ENCODE peak calls at places on chromosomes 13 and 19, in four cellular contexts. X, R, L and K are unnamed samples.

GRCh38 chr13:77448689-77449088 is 86.8 kb upstream of the SCEL start:
- DNase-seq in X (no peak), R (no peak), L (no peak), K (no peak)

GRCh38 chr19:5804516-5805464 is at the start of gene NRTN:
- DNase-seq in X (no peak), R (no peak), L (peak), K (peak)

GRCh38 chr19:30602661-30603322 is 230.6 kb downstream of the ZNF536 start:
- DNase-seq in X (no peak), R (no peak), L (no peak), K (no peak)

GRCh38 chr13:114110091-114110829 is 22.2 kb downstream of the RASA3 start:
- DNase-seq in X (no peak), R (no peak), L (no peak), K (peak)

GRCh38 chr19:13637664-13638063 is 126.7 kb upstream of the MRI1 start:
- DNase-seq in X (peak), R (no peak), L (no peak), K (no peak)

GRCh38 chr13:110334256-110334655 is 27.2 kb downstream of the COL4A2 start:
- DNase-seq in X (no peak), R (no peak), L (no peak), K (no peak)

GRCh38 chr19:1634242-1634937 is 18.0 kb downstream of the TCF3 start:
- DNase-seq in X (no peak), R (no peak), L (no peak), K (no peak)

GRCh38 chr19:1853295-1854031 is 5.2 kb upstream of the REXO1 start:
- DNase-seq in X (peak), R (peak), L (peak), K (peak)

GRCh38 chr19:35793381-35794165 is 18.2 kb downstream of the ARHGAP33 start:
- DNase-seq in X (no peak), R (no peak), L (no peak), K (no peak)

GRCh38 chr13:78317030-78317429 is 286.3 kb downstream of the POU4F1 start:
- DNase-seq in X (no peak), R (no peak), L (no peak), K (peak)

GRCh38 chr19:6501740-6502648 is at the start of gene TUBB4A:
- DNase-seq in X (no peak), R (no peak), L (peak), K (peak)

GRCh38 chr13:30972888-30973377 is 40.5 kb downstream of the TEX26 start:
- DNase-seq in X (no peak), R (no peak), L (no peak), K (no peak)

GRCh38 chr19:55474269-55475265 is 1.9 kb upstream of the ZNF628 start:
- DNase-seq in X (no peak), R (no peak), L (no peak), K (no peak)

GRCh38 chr13:56864451-56864850 is 276.3 kb upstream of the PRR20A start:
- DNase-seq in X (no peak), R (no peak), L (no peak), K (no peak)

GRCh38 chr19:3509566-3509989 is 3.5 kb downstream of the FZR1 start:
- DNase-seq in X (no peak), R (no peak), L (no peak), K (no peak)

GRCh38 chr19:7833225-7834156 is 3.5 kb downstream of the EVI5L start:
- DNase-seq in X (peak), R (peak), L (peak), K (no peak)

GRCh38 chr19:45607071-45608029 is 5.3 kb upstream of the GPR4 start:
- DNase-seq in X (no peak), R (peak), L (peak), K (peak)

GRCh38 chr19:1243768-1244692 is 2.5 kb downstream of the ATP5F1D start:
- DNase-seq in X (no peak), R (peak), L (peak), K (peak)

GRCh38 chr13:46831588-46832194 is 34.7 kb upstream of the ESD start:
- DNase-seq in X (peak), R (peak), L (peak), K (peak)

GRCh38 chr19:58429745-58430144 is 10.2 kb downstream of the ZNF132 start:
- DNase-seq in X (no peak), R (no peak), L (no peak), K (no peak)

GRCh38 chr19:41327499-41328156 is 17.7 kb downstream of the CCDC97 start:
- DNase-seq in X (no peak), R (no peak), L (no peak), K (peak)

GRCh38 chr13:99992376-99992775 is 10.8 kb downstream of the ZIC2 start:
- DNase-seq in X (no peak), R (no peak), L (no peak), K (no peak)

GRCh38 chr13:91722267-91722884 is 324.0 kb downstream of the GPC5 start:
- DNase-seq in X (no peak), R (no peak), L (peak), K (peak)

GRCh38 chr19:5099822-5100221 is 130.9 kb downstream of the KDM4B start:
- DNase-seq in X (no peak), R (no peak), L (no peak), K (no peak)

GRCh38 chr19:38149597-38149996 is 74.4 kb downstream of the DPF1 start:
- DNase-seq in X (no peak), R (no peak), L (peak), K (no peak)

GRCh38 chr13:110323172-110323851 is 16.2 kb downstream of the COL4A2 start:
- DNase-seq in X (no peak), R (no peak), L (no peak), K (no peak)

GRCh38 chr13:23965346-23965745 is 68.0 kb upstream of the C1QTNF9B start:
- DNase-seq in X (no peak), R (no peak), L (no peak), K (no peak)

GRCh38 chr13:75968103-75968838 is 332.1 kb downstream of the LMO7 start:
- DNase-seq in X (no peak), R (no peak), L (no peak), K (no peak)

GRCh38 chr13:67353891-67354459 is 123.8 kb upstream of the PCDH9 start:
- DNase-seq in X (no peak), R (no peak), L (no peak), K (no peak)

GRCh38 chr13:36870050-36870692 is 49.9 kb downstream of the SMAD9 start:
- DNase-seq in X (no peak), R (peak), L (no peak), K (no peak)

GRCh38 chr19:50046649-50047503 is 21.1 kb downstream of the ZNF473 start:
- DNase-seq in X (peak), R (peak), L (peak), K (peak)

GRCh38 chr19:50044922-50045321 is 19.1 kb downstream of the ZNF473 start:
- DNase-seq in X (no peak), R (no peak), L (no peak), K (no peak)

GRCh38 chr19:50042363-50043024 is 16.7 kb downstream of the ZNF473 start:
- DNase-seq in X (no peak), R (no peak), L (no peak), K (no peak)

GRCh38 chr19:50040967-50041366 is 15.2 kb downstream of the ZNF473 start:
- DNase-seq in X (no peak), R (no peak), L (no peak), K (no peak)

DNA sequence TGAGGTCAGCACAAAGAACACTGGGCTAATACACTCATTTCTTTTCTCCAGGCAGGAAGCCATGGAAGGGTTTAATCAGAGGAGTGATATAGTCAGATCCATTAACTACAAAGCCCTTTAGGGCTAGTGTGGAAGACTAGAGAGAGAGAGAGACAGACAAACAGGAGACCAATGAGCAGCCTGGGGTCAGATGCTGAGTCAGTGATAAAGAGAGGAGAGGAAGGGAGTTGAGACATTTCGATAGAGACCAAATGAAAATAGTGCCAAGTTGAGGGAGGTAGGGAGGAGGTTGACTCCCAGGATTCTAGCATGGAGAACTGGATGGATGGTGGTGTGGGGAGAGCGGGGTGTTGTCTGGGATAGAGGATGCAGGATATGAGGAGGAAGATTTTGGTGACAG is 18.2 kb downstream of the ZNF473 start:
- DNase-seq in X (no peak), R (no peak), L (no peak), K (no peak)
- TF ChIP-seq ELF1 in X (no peak), R (no peak), L (no peak), K (no peak)

GRCh38 chr19:33862991-33863390 is 66.3 kb downstream of the KCTD15 start:
- DNase-seq in X (no peak), R (no peak), L (no peak), K (peak)

GRCh38 chr19:33861950-33862349 is 65.3 kb downstream of the KCTD15 start:
- DNase-seq in X (no peak), R (no peak), L (no peak), K (no peak)

GRCh38 chr19:33859016-33859415 is 62.3 kb downstream of the KCTD15 start:
- DNase-seq in X (no peak), R (no peak), L (no peak), K (no peak)

GRCh38 chr19:33863436-33863835 is 66.8 kb downstream of the KCTD15 start:
- DNase-seq in X (no peak), R (no peak), L (no peak), K (no peak)

DNA sequence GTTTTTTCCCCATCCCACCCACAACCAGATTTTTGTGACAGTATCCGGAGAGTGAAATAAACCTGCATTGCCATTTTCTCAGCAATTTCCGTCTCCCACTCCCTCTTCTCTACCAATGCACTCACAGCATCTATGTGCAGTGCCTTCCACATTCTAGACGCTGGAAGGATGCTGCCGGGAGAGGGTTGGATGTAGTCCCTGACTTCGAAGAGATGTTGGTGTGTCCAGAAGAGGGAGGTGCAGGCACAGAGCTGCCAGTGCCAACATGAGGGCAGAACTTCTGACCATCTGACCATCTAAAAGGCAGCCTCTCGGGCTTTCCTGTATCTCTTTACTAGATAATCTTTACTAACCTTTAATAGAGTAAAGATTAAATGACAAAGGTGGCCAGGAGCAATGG is 64.0 kb downstream of the KCTD15 start:
- DNase-seq in X (no peak), R (no peak), L (no peak), K (no peak)
- TF ChIP-seq ELF1 in X (no peak), R (no peak), L (no peak), K (no peak)

GRCh38 chr13:51246411-51247298 is 24.5 kb downstream of the FAM124A start:
- DNase-seq in X (no peak), R (no peak), L (no peak), K (peak)
- TF ChIP-seq ELF1 in X (no peak), R (no peak), L (no peak), K (no peak)

GRCh38 chr19:43438291-43439162 is 23.8 kb downstream of the TEX101 start:
- DNase-seq in X (no peak), R (no peak), L (no peak), K (peak)
- TF ChIP-seq ELF1 in X (no peak), R (no peak), L (no peak), K (no peak)

GRCh38 chr13:43127103-43127817 is 103.9 kb downstream of the DNAJC15 start:
- DNase-seq in X (no peak), R (no peak), L (no peak), K (no peak)
- TF ChIP-seq ELF1 in X (no peak), R (no peak), L (no peak), K (no peak)

GRCh38 chr13:96781141-96781540 is 213.1 kb downstream of the OXGR1 start:
- DNase-seq in X (no peak), R (no peak), L (no peak), K (no peak)
- TF ChIP-seq ELF1 in X (no peak), R (no peak), L (no peak), K (no peak)

DNA sequence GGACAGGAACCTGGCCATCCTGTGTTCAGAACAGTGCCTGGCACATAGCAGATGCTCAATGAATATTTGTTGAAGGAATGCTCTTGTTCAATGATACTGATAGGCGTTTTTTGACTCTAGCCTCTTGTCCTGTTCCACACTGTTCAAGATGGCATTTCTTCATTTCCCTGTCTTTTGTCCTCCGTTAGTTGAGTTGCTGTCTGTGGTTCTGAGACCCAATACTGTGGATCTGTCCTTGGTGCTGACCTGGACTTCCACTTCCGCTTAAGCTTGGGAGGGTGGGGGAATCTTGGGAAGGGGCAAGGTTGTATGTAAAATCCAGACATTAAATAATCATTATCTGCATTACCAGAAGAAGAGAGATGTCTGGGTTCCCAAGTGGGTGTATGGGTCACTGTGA is 8.3 kb upstream of the KCNN4 start:
- DNase-seq in X (no peak), R (no peak), L (no peak), K (no peak)
- TF ChIP-seq ELF1 in X (no peak), R (no peak), L (peak), K (no peak)

DNA sequence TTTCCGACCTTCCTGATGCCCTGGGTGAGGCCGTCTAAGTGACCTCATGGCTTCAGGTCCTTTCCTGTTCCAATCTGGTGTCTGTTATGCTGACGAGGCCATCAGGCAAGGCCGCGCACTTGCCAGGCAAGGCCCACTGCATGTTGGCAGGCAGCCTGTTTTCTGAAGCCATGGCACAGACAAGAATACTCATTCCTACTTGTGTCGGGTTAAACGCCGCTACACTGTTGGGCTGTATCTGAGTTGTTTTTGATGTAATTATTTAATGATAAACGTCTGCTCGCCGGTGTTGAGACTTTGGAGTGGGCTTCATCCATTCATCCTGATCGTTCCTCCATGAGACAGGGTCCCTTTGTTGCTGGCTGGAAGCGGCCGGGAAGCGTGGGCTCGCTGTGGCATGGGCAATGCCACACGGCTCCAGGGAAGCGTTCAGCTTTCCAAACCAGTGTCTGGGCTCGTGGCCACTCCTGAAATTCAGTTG is 92.1 kb downstream of the ATP11A start:
- DNase-seq in X (no peak), R (no peak), L (no peak), K (peak)
- TF ChIP-seq ELF1 in X (no peak), R (no peak), L (no peak), K (no peak)

DNA sequence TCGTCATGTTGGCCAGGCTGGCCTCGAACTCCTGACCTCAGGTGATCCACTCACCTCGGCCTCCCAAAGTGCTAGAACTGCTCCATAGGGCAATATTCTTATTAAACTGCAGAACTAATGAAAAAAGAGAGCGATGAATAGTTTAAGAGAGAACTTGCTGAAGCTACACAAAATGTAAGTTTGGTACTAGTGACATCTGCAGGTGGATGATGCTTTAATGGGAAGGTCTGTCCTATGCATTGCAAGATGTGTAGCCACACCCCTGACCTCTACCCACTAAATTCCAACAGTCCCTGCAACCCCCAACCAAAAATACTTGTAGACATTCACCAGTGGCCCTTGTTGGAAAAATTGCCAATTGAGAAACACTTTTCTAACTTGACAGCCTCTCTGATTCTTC is 117.8 kb downstream of the NALCN start:
- DNase-seq in X (no peak), R (no peak), L (no peak), K (no peak)
- TF ChIP-seq ELF1 in X (no peak), R (no peak), L (no peak), K (no peak)

DNA sequence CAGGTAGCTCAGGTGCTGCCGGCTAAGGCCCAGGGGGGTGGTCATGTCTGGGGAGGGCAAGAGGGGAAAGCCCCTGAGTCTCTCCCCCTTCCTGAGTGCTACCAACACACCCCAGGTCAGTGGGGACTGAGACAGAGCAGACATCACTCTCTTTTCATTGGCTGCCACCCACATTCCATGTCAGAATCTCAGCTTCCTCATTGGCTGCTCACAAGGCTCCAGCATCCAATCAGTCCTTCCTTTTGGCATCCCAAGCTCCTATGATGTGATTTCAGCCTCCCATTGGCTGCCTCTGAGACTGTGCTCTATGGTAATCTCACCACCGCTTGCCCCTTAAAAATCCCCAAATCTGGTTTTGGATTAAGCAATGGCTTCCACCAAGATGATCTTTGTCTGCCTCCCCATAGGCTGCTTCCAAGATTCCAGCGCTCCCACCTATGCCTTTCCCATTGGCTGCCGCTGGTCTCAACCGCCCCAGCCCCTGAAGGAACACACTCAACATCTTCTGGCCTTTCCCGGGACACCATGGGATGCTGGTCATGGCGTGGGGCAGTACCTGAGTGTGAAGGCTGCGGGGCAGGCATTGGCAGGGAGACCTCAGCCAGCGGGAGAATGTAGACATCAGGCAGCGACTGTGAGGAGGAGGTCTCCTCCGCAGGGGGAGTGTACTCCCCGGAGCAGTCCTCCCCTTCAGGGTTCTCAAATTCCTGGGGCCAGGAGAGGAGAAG is 2.0 kb downstream of the LMTK3 start:
- DNase-seq in X (no peak), R (no peak), L (peak), K (no peak)
- TF ChIP-seq ELF1 in X (no peak), R (no peak), L (no peak), K (no peak)